ENCODE peak calls at places on chromosomes 5 and 9, in eight cellular contexts. C is IMR-90, X is tibial artery, L is body of pancreas, P is lower lobe of right lung, J is colonic mucosa, U is sigmoid colon, I is K562. E is an unnamed sample.

GRCh38 chr5:4571248-4571950 is 568.7 kb upstream of the ADAMTS16 start:
- DNase-seq in X (no peak), C (no peak), U (no peak), J (no peak), L (no peak), P (no peak), I (no peak), E (no peak)

GRCh38 chr9:83281306-83282255 is 218.6 kb upstream of the RASEF start:
- DNase-seq in U (no peak), P (no peak), J (no peak), X (no peak), C (no peak), L (peak; percentile 55), I (no peak), E (peak; percentile 58)

GRCh38 chr9:135618866-135619598 is 20.3 kb downstream of the GLT6D1 start:
- DNase-seq in L (no peak), C (no peak), X (no peak), U (no peak), J (no peak), P (no peak), I (no peak), E (no peak)

GRCh38 chr5:160327829-160328228 is 15.5 kb upstream of the CCNJL start:
- DNase-seq in J (no peak), P (no peak), U (peak; percentile 48), L (no peak), I (no peak), C (no peak), X (no peak), E (no peak)

GRCh38 chr5:56026863-56027300 is 32.1 kb upstream of the IL6ST start:
- DNase-seq in U (no peak), C (peak; percentile 94), J (no peak), P (no peak), L (no peak), I (no peak), X (no peak), E (no peak)

GRCh38 chr9:35042081-35042604 is 30.3 kb downstream of the VCP start:
- DNase-seq in P (no peak), U (no peak), L (no peak), J (no peak), X (no peak), I (no peak), C (peak; percentile 49), E (no peak)

GRCh38 chr9:3467593-3468219 is 58.1 kb downstream of the RFX3 start:
- DNase-seq in L (peak; percentile 39), I (peak; percentile 9), P (peak; percentile 61), X (peak; percentile 62), J (peak; percentile 45), U (peak; percentile 71), C (peak; percentile 72), E (no peak)

GRCh38 chr5:80961376-80962281 is 1.5 kb downstream of the RASGRF2 start:
- DNase-seq in U (no peak), I (no peak), L (no peak), J (peak; percentile 55), P (no peak), X (no peak), C (peak; percentile 23), E (no peak)

GRCh38 chr5:83988293-83988685 is 267.6 kb upstream of the HAPLN1 start:
- DNase-seq in J (no peak), I (no peak), X (no peak), C (no peak), U (no peak), P (no peak), L (no peak), E (no peak)

GRCh38 chr5:1503301-1504243 is 20.2 kb downstream of the LPCAT1 start:
- DNase-seq in P (peak; percentile 87), X (peak; percentile 74), U (no peak), I (no peak), L (no peak), C (peak; percentile 28), J (no peak), E (peak; percentile 89)

GRCh38 chr5:138954257-138955012 is 79.3 kb upstream of the LRRTM2 start:
- DNase-seq in C (no peak), U (peak; percentile 46), I (no peak), L (no peak), X (peak; percentile 18), P (no peak), J (no peak), E (no peak)

GRCh38 chr9:135147473-135147805 is 60.0 kb downstream of the OLFM1 start:
- DNase-seq in P (no peak), I (no peak), C (no peak), X (no peak), J (no peak), L (no peak), U (no peak), E (no peak)

DNA sequence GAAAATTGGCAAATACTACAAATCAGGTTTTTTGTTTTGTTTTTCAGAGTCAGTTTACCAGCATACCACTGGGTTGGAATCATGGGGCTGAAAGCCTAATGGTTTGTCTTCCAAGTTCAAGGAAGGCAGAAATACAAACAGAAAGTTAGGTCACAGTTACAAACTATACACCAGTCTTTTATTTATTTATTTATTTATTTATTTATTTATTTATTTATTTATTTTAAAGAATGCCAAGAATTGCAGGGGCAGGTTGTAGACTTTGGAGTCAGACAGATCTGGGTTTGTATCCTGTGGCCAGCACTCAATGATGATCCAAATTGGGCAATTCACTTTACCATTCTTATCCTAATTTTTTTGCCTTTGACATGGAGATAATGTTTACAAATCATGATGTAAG is 353.9 kb downstream of the ASTN2 start:
- DNase-seq in C (no peak), X (no peak), L (no peak), J (no peak), U (no peak), I (no peak), P (no peak), E (no peak)
- TF ChIP-seq CTCF in C (no peak), X (no peak), L (no peak), J (no peak), U (no peak), I (no peak), P (no peak), E (no peak)

GRCh38 chr9:136725612-136726011 is 13.2 kb downstream of the DIPK1B start:
- DNase-seq in L (no peak), C (peak; percentile 57), U (no peak), P (no peak), I (no peak), X (no peak), J (no peak), E (no peak)

GRCh38 chr9:136722969-136723356 is 10.6 kb downstream of the DIPK1B start:
- DNase-seq in U (no peak), P (no peak), I (no peak), X (no peak), L (no peak), C (no peak), J (no peak), E (peak; percentile 75)

GRCh38 chr9:136724772-136725171 is 12.4 kb downstream of the DIPK1B start:
- DNase-seq in C (no peak), X (no peak), J (no peak), P (no peak), I (no peak), L (no peak), U (no peak), E (no peak)

GRCh38 chr9:136723362-136723976 is 11.1 kb downstream of the DIPK1B start:
- DNase-seq in L (no peak), U (no peak), C (no peak), I (no peak), J (no peak), X (no peak), P (no peak), E (peak; percentile 63)

DNA sequence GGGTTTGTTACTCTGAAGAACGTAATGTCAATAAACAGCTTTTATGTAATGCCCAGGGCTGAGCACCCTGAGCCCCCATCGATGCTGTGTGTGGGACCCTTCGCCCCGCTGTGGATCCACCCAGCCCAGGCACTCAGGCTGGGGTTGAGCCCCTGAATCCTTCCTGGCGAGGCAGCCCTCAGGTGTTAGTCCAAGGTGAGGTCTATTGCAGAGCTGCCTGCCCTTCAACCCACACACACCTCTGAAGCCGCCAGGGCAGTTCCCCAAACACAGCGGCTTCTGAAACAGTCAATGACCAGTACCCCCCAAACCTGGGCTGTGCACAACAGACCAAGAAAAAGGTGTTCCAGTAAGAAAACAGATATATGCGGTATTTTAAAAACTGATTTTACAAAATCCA is 11.6 kb downstream of the DIPK1B start:
- DNase-seq in J (no peak), X (no peak), I (no peak), P (no peak), C (no peak), L (no peak), U (no peak), E (no peak)
- H3K4me1 ChIP-seq in J (peaks cover 10% of the 10 kb centered on the region), X (no peaks in the 10 kb centered on the region), I (peaks cover 87% of the 10 kb centered on the region), P (peaks cover 82% of the 10 kb centered on the region), C (peaks cover 21% of the 10 kb centered on the region), L (peaks cover 60% of the 10 kb centered on the region), U (no peaks in the 10 kb centered on the region), E (peaks cover 23% of the 10 kb centered on the region)

DNA sequence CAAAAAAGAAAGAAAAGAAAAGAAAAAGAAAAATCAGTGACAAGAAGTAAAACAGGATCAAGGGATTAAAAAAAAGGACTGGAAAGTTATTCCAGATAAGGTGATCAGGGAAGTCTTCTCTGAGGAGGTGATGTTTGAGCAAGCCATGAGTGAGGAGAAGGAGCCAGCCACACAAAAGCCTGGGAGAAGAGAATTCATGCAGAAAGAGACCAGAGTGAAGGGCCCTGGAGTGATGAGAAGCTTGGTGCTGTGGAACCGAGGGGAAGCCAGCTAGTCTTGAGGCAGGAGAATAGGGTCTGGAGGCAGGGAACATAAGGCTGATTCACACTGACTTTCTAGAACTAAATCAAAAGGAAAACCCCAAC is 4.0 kb upstream of the EXOSC2 start:
- DNase-seq in J (no peak), P (no peak), U (no peak), C (no peak), X (no peak), I (no peak), L (no peak), E (no peak)
- H3K27ac ChIP-seq in J (peak overlapping the region; percentile 82), P (peak overlapping the region; percentile 80), U (peak overlapping the region; percentile 75), C (no peak overlapping the region), X (peak overlapping the region; percentile 56), I (no peak overlapping the region), L (peak overlapping the region; percentile 62), E (peak overlapping the region; percentile 65)

GRCh38 chr5:179697993-179698934 is 503 bp upstream of the CANX start:
- DNase-seq in X (peak; percentile 99), L (peak; percentile 99), J (peak; percentile 99), I (peak; percentile 98), C (peak; percentile 99), U (peak; percentile 100), P (peak; percentile 99), E (peak; percentile 99)
- TF ChIP-seq CTCF in X (no peak), L (no peak), J (no peak), I (peak; percentile 0), C (no peak), U (no peak), P (no peak), E (peak; percentile 12)

DNA sequence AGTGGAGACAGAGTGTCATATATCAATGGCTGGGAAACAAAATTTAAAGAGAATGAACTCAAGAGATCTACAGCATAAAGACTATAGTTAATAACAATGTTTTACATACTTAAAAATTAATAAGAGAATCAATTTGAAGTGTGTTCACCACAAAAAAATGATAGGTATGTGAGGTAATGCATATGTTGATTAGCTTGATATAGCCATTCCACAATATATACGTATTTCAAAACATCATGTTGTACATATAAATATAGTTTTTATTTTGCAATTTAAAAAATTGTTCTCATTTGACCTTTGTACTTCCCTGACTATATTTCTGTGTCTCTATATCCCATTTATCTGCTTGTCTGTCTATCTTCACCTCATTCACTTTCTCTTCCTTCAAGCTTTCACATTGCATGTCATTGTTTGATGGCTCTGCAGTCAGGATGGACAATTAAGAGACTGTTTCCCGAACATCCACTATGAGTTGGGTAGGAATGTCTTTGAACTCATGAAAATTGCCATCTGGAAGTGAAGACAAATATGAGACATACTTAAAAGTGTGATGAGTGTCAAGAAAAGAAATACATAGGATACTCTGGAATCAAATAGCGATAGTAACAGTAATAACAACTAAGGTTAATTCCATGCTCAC is 359.9 kb upstream of the ACTBL2 start:
- DNase-seq in U (no peak), P (no peak), J (no peak), C (no peak), I (no peak), X (no peak), L (no peak), E (no peak)
- H3K4me1 ChIP-seq in U (no peaks in the 10 kb centered on the region), P (peaks cover 8% of the 10 kb centered on the region), J (no peaks in the 10 kb centered on the region), C (peaks cover 17% of the 10 kb centered on the region), I (no peaks in the 10 kb centered on the region), X (no peaks in the 10 kb centered on the region), L (no peaks in the 10 kb centered on the region), E (peaks cover 12% of the 10 kb centered on the region)